ENCODE peak calls at places on chromosomes 13 and 19, in eight cellular contexts. One of them, this sample, is unnamed.

GRCh38 chr13:92952161-92952560 is 274.4 kb upstream of the GPC6 start:
- DNase-seq in BJ: no peak
- DNase-seq in IMR-90: peak
- DNase-seq in astrocyte of the cerebellum: no peak
- DNase-seq in dorsolateral prefrontal cortex: no peak
- DNase-seq in pancreas: no peak
- DNase-seq in bronchial epithelial cell: no peak
- DNase-seq in body of pancreas: no peak
- DNase-seq in this sample: no peak

GRCh38 chr13:109700176-109700575 is 86.2 kb downstream of the IRS2 start:
- DNase-seq in BJ: no peak
- DNase-seq in IMR-90: peak
- DNase-seq in astrocyte of the cerebellum: peak
- DNase-seq in dorsolateral prefrontal cortex: no peak
- DNase-seq in pancreas: no peak
- DNase-seq in bronchial epithelial cell: peak
- DNase-seq in body of pancreas: peak
- DNase-seq in this sample: no peak

GRCh38 chr13:76879211-76879875 is 6.9 kb downstream of the KCTD12 start:
- DNase-seq in BJ: no peak
- DNase-seq in IMR-90: peak
- DNase-seq in astrocyte of the cerebellum: no peak
- DNase-seq in dorsolateral prefrontal cortex: no peak
- DNase-seq in pancreas: no peak
- DNase-seq in bronchial epithelial cell: peak
- DNase-seq in body of pancreas: peak
- DNase-seq in this sample: no peak

GRCh38 chr19:1363599-1363998 is 20.1 kb upstream of the NDUFS7 start:
- DNase-seq in BJ: no peak
- DNase-seq in IMR-90: no peak
- DNase-seq in astrocyte of the cerebellum: no peak
- DNase-seq in dorsolateral prefrontal cortex: no peak
- DNase-seq in pancreas: no peak
- DNase-seq in bronchial epithelial cell: no peak
- DNase-seq in body of pancreas: no peak
- DNase-seq in this sample: no peak

GRCh38 chr13:43030548-43030947 is 7.2 kb downstream of the DNAJC15 start:
- DNase-seq in BJ: no peak
- DNase-seq in IMR-90: no peak
- DNase-seq in astrocyte of the cerebellum: no peak
- DNase-seq in dorsolateral prefrontal cortex: no peak
- DNase-seq in pancreas: no peak
- DNase-seq in bronchial epithelial cell: no peak
- DNase-seq in body of pancreas: no peak
- DNase-seq in this sample: no peak

GRCh38 chr19:49333426-49334288 is 1.5 kb upstream of the CD37 start:
- DNase-seq in BJ: no peak
- DNase-seq in IMR-90: peak
- DNase-seq in astrocyte of the cerebellum: no peak
- DNase-seq in dorsolateral prefrontal cortex: no peak
- DNase-seq in pancreas: no peak
- DNase-seq in bronchial epithelial cell: peak
- DNase-seq in body of pancreas: no peak
- DNase-seq in this sample: no peak

GRCh38 chr13:75518439-75519088 is 19.1 kb downstream of the COMMD6 start:
- DNase-seq in BJ: no peak
- DNase-seq in IMR-90: no peak
- DNase-seq in astrocyte of the cerebellum: no peak
- DNase-seq in dorsolateral prefrontal cortex: no peak
- DNase-seq in pancreas: no peak
- DNase-seq in bronchial epithelial cell: no peak
- DNase-seq in body of pancreas: no peak
- DNase-seq in this sample: no peak

GRCh38 chr13:112063807-112064206 is 3.1 kb upstream of the SOX1 start:
- DNase-seq in BJ: no peak
- DNase-seq in IMR-90: no peak
- DNase-seq in astrocyte of the cerebellum: no peak
- DNase-seq in dorsolateral prefrontal cortex: no peak
- DNase-seq in pancreas: no peak
- DNase-seq in bronchial epithelial cell: no peak
- DNase-seq in body of pancreas: no peak
- DNase-seq in this sample: no peak

GRCh38 chr19:52270266-52270885 is 989 bp downstream of the ZNF766 start:
- DNase-seq in BJ: peak
- DNase-seq in IMR-90: peak
- DNase-seq in astrocyte of the cerebellum: no peak
- DNase-seq in dorsolateral prefrontal cortex: no peak
- DNase-seq in pancreas: peak
- DNase-seq in bronchial epithelial cell: peak
- DNase-seq in body of pancreas: peak
- DNase-seq in this sample: no peak

GRCh38 chr19:40232949-40233810 is 6.7 kb upstream of the CCNP start:
- DNase-seq in BJ: no peak
- DNase-seq in IMR-90: no peak
- DNase-seq in astrocyte of the cerebellum: no peak
- DNase-seq in dorsolateral prefrontal cortex: no peak
- DNase-seq in pancreas: no peak
- DNase-seq in bronchial epithelial cell: no peak
- DNase-seq in body of pancreas: no peak
- DNase-seq in this sample: no peak

GRCh38 chr19:19900124-19900523 is 622 bp upstream of the ZNF93 start:
- DNase-seq in BJ: peak
- DNase-seq in IMR-90: peak
- DNase-seq in astrocyte of the cerebellum: peak
- DNase-seq in dorsolateral prefrontal cortex: no peak
- DNase-seq in pancreas: no peak
- DNase-seq in bronchial epithelial cell: peak
- DNase-seq in body of pancreas: peak
- DNase-seq in this sample: no peak

GRCh38 chr13:42065414-42065813 is 17.0 kb downstream of the DGKH start:
- DNase-seq in BJ: no peak
- DNase-seq in IMR-90: no peak
- DNase-seq in astrocyte of the cerebellum: no peak
- DNase-seq in dorsolateral prefrontal cortex: no peak
- DNase-seq in pancreas: no peak
- DNase-seq in bronchial epithelial cell: no peak
- DNase-seq in body of pancreas: no peak
- DNase-seq in this sample: no peak

GRCh38 chr19:4386038-4386782 is 14.1 kb downstream of the SH3GL1 start:
- DNase-seq in BJ: no peak
- DNase-seq in IMR-90: peak
- DNase-seq in astrocyte of the cerebellum: no peak
- DNase-seq in dorsolateral prefrontal cortex: peak
- DNase-seq in pancreas: no peak
- DNase-seq in bronchial epithelial cell: no peak
- DNase-seq in body of pancreas: no peak
- DNase-seq in this sample: no peak

GRCh38 chr13:29589234-29589633 is 6.3 kb downstream of the SLC7A1 start:
- DNase-seq in BJ: no peak
- DNase-seq in IMR-90: peak
- DNase-seq in astrocyte of the cerebellum: no peak
- DNase-seq in dorsolateral prefrontal cortex: no peak
- DNase-seq in pancreas: no peak
- DNase-seq in bronchial epithelial cell: no peak
- DNase-seq in body of pancreas: no peak
- DNase-seq in this sample: no peak

GRCh38 chr13:99034333-99035085 is 56.6 kb upstream of the DOCK9 start:
- DNase-seq in BJ: no peak
- DNase-seq in IMR-90: no peak
- DNase-seq in astrocyte of the cerebellum: no peak
- DNase-seq in dorsolateral prefrontal cortex: no peak
- DNase-seq in pancreas: no peak
- DNase-seq in bronchial epithelial cell: no peak
- DNase-seq in body of pancreas: no peak
- DNase-seq in this sample: no peak

GRCh38 chr13:33206945-33207615 is 78.5 kb downstream of the STARD13 start:
- DNase-seq in BJ: no peak
- DNase-seq in IMR-90: no peak
- DNase-seq in astrocyte of the cerebellum: no peak
- DNase-seq in dorsolateral prefrontal cortex: no peak
- DNase-seq in pancreas: no peak
- DNase-seq in bronchial epithelial cell: no peak
- DNase-seq in body of pancreas: no peak
- DNase-seq in this sample: no peak

GRCh38 chr13:46324976-46325375 is 62.1 kb downstream of the RUBCNL start:
- DNase-seq in BJ: no peak
- DNase-seq in IMR-90: no peak
- DNase-seq in astrocyte of the cerebellum: no peak
- DNase-seq in dorsolateral prefrontal cortex: no peak
- DNase-seq in pancreas: no peak
- DNase-seq in bronchial epithelial cell: peak
- DNase-seq in body of pancreas: no peak
- DNase-seq in this sample: no peak

DNA sequence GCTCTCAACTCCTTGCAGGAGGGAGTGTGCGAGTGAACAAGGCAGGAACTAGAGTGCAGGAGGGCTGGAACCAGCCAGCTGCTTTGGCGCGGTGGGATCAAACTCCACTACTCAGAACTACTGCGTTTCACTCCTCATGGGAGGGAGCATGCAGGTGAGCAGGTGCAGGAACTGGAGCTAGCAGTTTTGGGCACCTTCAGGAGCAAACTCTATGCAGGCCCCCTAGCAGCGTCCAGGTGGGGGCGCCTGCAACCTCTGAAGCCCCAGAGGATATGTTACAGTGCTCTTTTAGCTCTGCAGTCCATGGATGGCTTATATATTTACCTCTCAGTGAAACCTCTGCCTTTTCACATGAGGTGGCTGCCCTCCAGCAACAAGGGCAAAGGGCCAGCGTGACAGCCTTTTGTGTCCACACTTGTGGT is 1303.4 kb downstream of the PCDH9 start:
- DNase-seq in BJ: no peak
- DNase-seq in IMR-90: no peak
- DNase-seq in astrocyte of the cerebellum: no peak
- DNase-seq in dorsolateral prefrontal cortex: no peak
- DNase-seq in pancreas: peak
- DNase-seq in bronchial epithelial cell: no peak
- DNase-seq in body of pancreas: peak
- DNase-seq in this sample: no peak
- H3K4me3 ChIP-seq in BJ: no peak
- H3K4me3 ChIP-seq in IMR-90: no peak
- H3K4me3 ChIP-seq in astrocyte of the cerebellum: no peak
- H3K4me3 ChIP-seq in dorsolateral prefrontal cortex: no peak
- H3K4me3 ChIP-seq in pancreas: peak
- H3K4me3 ChIP-seq in bronchial epithelial cell: no peak
- H3K4me3 ChIP-seq in body of pancreas: no peak
- H3K4me3 ChIP-seq in this sample: no peak

DNA sequence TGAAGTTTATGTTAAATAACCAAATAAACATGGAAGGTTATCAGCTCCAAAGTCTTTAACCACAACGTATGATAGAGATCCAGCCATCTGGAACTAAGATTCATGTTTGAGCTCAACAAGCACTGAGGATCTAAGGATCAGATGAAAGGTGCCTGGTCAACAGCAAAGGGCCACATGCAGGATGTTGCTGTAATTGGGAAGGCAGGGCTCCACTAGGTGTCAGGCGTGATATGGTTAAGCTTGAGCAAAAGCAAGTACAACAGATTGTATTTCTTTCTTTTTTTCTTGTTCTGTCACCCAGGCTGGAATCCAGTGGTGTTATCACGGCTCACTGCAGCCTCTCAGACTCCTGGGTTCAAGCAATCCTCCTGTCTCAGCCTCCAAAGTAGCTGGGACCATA is 12.0 kb downstream of the EBPL start:
- DNase-seq in BJ: no peak
- DNase-seq in IMR-90: peak
- DNase-seq in astrocyte of the cerebellum: no peak
- DNase-seq in dorsolateral prefrontal cortex: no peak
- DNase-seq in pancreas: no peak
- DNase-seq in bronchial epithelial cell: no peak
- DNase-seq in body of pancreas: peak
- DNase-seq in this sample: no peak
- TF ChIP-seq CTCF in BJ: peak
- TF ChIP-seq CTCF in IMR-90: peak
- TF ChIP-seq CTCF in astrocyte of the cerebellum: peak
- TF ChIP-seq CTCF in dorsolateral prefrontal cortex: no peak
- TF ChIP-seq CTCF in pancreas: no peak
- TF ChIP-seq CTCF in bronchial epithelial cell: peak
- TF ChIP-seq CTCF in body of pancreas: no peak
- TF ChIP-seq CTCF in this sample: peak

DNA sequence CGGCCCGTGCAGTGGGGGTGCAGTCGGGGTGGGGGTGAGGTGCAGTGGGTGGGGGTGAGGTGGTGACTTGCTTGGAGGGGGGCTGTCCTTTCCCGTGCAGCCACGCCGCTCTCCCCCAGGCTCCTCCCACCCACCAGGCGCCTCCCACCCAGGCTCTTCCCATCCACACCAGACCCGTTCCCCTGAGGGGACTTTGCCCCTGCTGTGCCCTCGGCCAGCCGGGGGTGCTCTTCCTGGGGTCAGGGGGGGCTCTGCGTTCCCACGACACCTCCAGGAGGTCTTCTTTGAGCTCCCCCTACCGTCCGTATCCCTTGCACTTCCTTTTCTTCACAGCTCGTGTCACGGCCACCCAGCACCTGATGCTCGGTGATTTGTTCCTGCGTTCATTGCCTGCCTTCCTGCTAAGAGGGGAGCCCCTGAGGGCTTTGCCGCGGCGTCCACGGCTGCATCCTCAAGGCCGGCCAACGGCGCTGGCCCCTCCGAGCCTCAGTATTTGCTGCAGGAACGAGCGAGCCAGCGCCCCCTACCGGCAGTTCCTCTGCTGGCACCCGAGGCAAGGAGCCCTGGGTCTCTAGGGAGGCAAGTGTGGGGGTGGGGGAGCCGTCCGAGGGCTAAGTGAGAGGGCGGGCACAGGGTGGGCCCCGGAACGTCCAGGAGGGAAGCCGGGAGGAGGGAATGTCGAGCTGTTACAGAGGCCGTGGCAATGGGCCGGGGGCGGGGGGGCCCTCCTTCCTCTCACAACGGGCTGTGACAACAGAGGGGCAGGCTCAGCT is 11.8 kb downstream of the LRRC4B start:
- DNase-seq in BJ: peak
- DNase-seq in IMR-90: peak
- DNase-seq in astrocyte of the cerebellum: peak
- DNase-seq in dorsolateral prefrontal cortex: peak
- DNase-seq in pancreas: peak
- DNase-seq in bronchial epithelial cell: peak
- DNase-seq in body of pancreas: peak
- DNase-seq in this sample: peak
- H3K4me3 ChIP-seq in BJ: peak
- H3K4me3 ChIP-seq in IMR-90: peak
- H3K4me3 ChIP-seq in astrocyte of the cerebellum: peak
- H3K4me3 ChIP-seq in dorsolateral prefrontal cortex: peak
- H3K4me3 ChIP-seq in pancreas: peak
- H3K4me3 ChIP-seq in bronchial epithelial cell: no peak
- H3K4me3 ChIP-seq in body of pancreas: no peak
- H3K4me3 ChIP-seq in this sample: peak

GRCh38 chr13:81539643-81540150 is 1198.8 kb upstream of the SPRY2 start:
- DNase-seq in BJ: no peak
- DNase-seq in IMR-90: no peak
- DNase-seq in astrocyte of the cerebellum: no peak
- DNase-seq in dorsolateral prefrontal cortex: no peak
- DNase-seq in pancreas: no peak
- DNase-seq in bronchial epithelial cell: no peak
- DNase-seq in body of pancreas: no peak
- DNase-seq in this sample: no peak

DNA sequence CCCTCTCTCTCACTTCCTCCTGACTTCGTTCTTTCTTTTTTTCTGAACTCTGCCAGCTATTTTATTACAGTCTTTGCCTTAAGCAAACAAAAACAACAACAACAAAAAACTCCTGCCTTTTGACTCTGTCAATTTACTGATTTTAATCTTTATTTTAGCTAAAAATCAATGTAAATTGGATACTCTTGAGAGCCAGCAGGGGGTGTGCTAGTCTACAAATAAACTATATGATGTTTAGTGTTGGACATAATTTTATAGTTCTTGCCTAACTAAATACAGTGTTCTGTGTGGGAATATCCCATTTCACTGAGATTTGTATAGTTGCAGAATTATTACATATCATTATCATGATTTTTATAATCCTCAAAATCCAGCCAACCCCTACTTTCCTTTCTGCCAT is 1199.9 kb upstream of the SPRY2 start:
- DNase-seq in BJ: no peak
- DNase-seq in IMR-90: no peak
- DNase-seq in astrocyte of the cerebellum: peak
- DNase-seq in dorsolateral prefrontal cortex: no peak
- DNase-seq in pancreas: no peak
- DNase-seq in bronchial epithelial cell: peak
- DNase-seq in body of pancreas: peak
- DNase-seq in this sample: no peak
- TF ChIP-seq CTCF in BJ: no peak
- TF ChIP-seq CTCF in IMR-90: no peak
- TF ChIP-seq CTCF in astrocyte of the cerebellum: peak
- TF ChIP-seq CTCF in dorsolateral prefrontal cortex: peak
- TF ChIP-seq CTCF in pancreas: peak
- TF ChIP-seq CTCF in bronchial epithelial cell: peak
- TF ChIP-seq CTCF in body of pancreas: peak
- TF ChIP-seq CTCF in this sample: peak

This sample was measured in retinal pigment epithelial cell.